ENCODE peak calls at places on chromosomes 13 and 19, in ten cellular contexts. Y, L, O, W, J, T, E, S, G and H are unnamed samples.

GRCh38 chr13:65803706-65804392 is 1426.3 kb downstream of the PCDH9 start:
- DNase-seq in W (no peak), J (no peak), G (no peak), E (no peak), L (no peak), O (no peak), T (no peak), S (no peak), Y (no peak), H (no peak)

GRCh38 chr13:102567857-102568256 is 28.9 kb upstream of the TPP2 start:
- DNase-seq in W (no peak), J (no peak), O (no peak), Y (no peak), L (no peak), G (no peak), T (no peak), E (no peak), S (no peak), H (no peak)

GRCh38 chr19:1929051-1929742 is 11.8 kb upstream of the CSNK1G2 start:
- DNase-seq in J (no peak), G (peak), T (peak), W (peak), O (peak), Y (peak), E (peak), S (peak), L (peak), H (no peak)

GRCh38 chr19:10766049-10766623 is 48.3 kb downstream of the DNM2 start:
- DNase-seq in O (no peak), W (no peak), G (no peak), J (no peak), T (no peak), E (peak), S (no peak), Y (no peak), L (no peak), H (no peak)

GRCh38 chr13:95212962-95213850 is 88.0 kb downstream of the ABCC4 start:
- DNase-seq in O (no peak), G (no peak), S (no peak), Y (no peak), L (no peak), W (no peak), J (no peak), E (no peak), T (no peak), H (no peak)

GRCh38 chr13:84980571-84980970 is 818.6 kb downstream of the SLITRK6 start:
- DNase-seq in T (no peak), G (no peak), O (no peak), S (no peak), E (no peak), J (no peak), W (no peak), L (no peak), Y (no peak), H (no peak)

GRCh38 chr19:925912-926594 is at the start of gene ARID3A:
- DNase-seq in O (no peak), G (no peak), S (no peak), L (peak), J (no peak), W (peak), E (peak), Y (peak), T (peak), H (no peak)

GRCh38 chr19:28239270-28239669 is 973.7 kb downstream of the UQCRFS1 start:
- DNase-seq in J (no peak), E (no peak), Y (no peak), S (no peak), L (no peak), T (no peak), O (no peak), W (no peak), G (no peak), H (no peak)

GRCh38 chr13:38803566-38803965 is 116.7 kb downstream of the FREM2 start:
- DNase-seq in L (no peak), S (no peak), E (no peak), G (no peak), Y (no peak), O (no peak), J (no peak), W (no peak), T (no peak), H (no peak)

GRCh38 chr19:3805859-3806258 is 19.7 kb upstream of the MATK start:
- DNase-seq in E (no peak), W (no peak), J (no peak), O (no peak), T (no peak), L (no peak), Y (peak), S (no peak), G (no peak), H (no peak)

GRCh38 chr13:29767006-29767405 is 83.4 kb downstream of the UBL3 start:
- DNase-seq in T (peak), S (no peak), E (no peak), Y (no peak), W (no peak), L (no peak), J (no peak), G (no peak), O (no peak), H (no peak)

GRCh38 chr13:111021270-111021669 is 93.8 kb upstream of the ARHGEF7 start:
- DNase-seq in G (no peak), L (no peak), Y (no peak), W (no peak), S (no peak), E (no peak), J (no peak), T (no peak), O (no peak), H (no peak)

GRCh38 chr13:41505209-41505835 is 48.0 kb downstream of the RGCC start:
- DNase-seq in Y (no peak), T (peak), G (no peak), L (peak), O (no peak), S (no peak), E (no peak), W (no peak), J (peak), H (no peak)

GRCh38 chr19:40612831-40613668 is 11.9 kb downstream of the LTBP4 start:
- DNase-seq in J (no peak), Y (peak), L (no peak), G (peak), W (no peak), T (no peak), E (no peak), O (no peak), S (peak), H (no peak)

GRCh38 chr13:81051873-81052272 is 710.9 kb upstream of the SPRY2 start:
- DNase-seq in G (no peak), S (no peak), L (no peak), Y (no peak), J (no peak), E (no peak), O (no peak), T (peak), W (no peak), H (peak)

GRCh38 chr19:38452430-38453366 is 19.2 kb downstream of the RYR1 start:
- DNase-seq in Y (peak), G (no peak), L (no peak), W (no peak), O (no peak), E (peak), S (no peak), J (no peak), T (no peak), H (no peak)

GRCh38 chr13:32214073-32214472 is 101.1 kb downstream of the ZAR1L start:
- DNase-seq in J (no peak), E (no peak), O (no peak), Y (no peak), S (no peak), T (peak), G (no peak), L (no peak), W (no peak), H (no peak)

GRCh38 chr13:80177327-80177726 is 163.6 kb downstream of the SPRY2 start:
- DNase-seq in E (no peak), L (peak), T (no peak), W (no peak), O (no peak), G (no peak), Y (no peak), J (no peak), S (no peak), H (no peak)

GRCh38 chr19:35665157-35665556 is 1.2 kb upstream of the UPK1A start:
- DNase-seq in Y (peak), W (no peak), E (no peak), G (no peak), T (no peak), S (no peak), L (no peak), O (no peak), J (no peak), H (no peak)

GRCh38 chr19:13036366-13036976 is 41.2 kb downstream of the NFIX start:
- DNase-seq in L (peak), T (no peak), J (no peak), G (peak), W (peak), S (no peak), O (no peak), Y (peak), E (no peak), H (no peak)

GRCh38 chr19:6161271-6161850 is 25.9 kb downstream of the ACSBG2 start:
- DNase-seq in J (no peak), G (peak), W (no peak), O (no peak), T (no peak), Y (no peak), E (no peak), L (peak), S (no peak), H (no peak)

GRCh38 chr13:74128171-74128767 is 5.9 kb downstream of the KLF12 start:
- DNase-seq in Y (no peak), O (no peak), W (no peak), G (no peak), J (peak), S (no peak), T (no peak), L (no peak), E (no peak), H (no peak)

GRCh38 chr13:45398862-45399261 is 19.3 kb downstream of the SLC25A30 start:
- DNase-seq in S (no peak), T (no peak), L (no peak), G (no peak), Y (no peak), J (no peak), E (no peak), W (no peak), O (no peak), H (no peak)

GRCh38 chr13:42232671-42233070 is 39.3 kb upstream of the AKAP11 start:
- DNase-seq in S (no peak), E (no peak), L (no peak), T (no peak), W (no peak), Y (no peak), O (no peak), G (no peak), J (no peak), H (no peak)

GRCh38 chr13:20465218-20465879 is 60.3 kb downstream of the CRYL1 start:
- DNase-seq in T (peak), G (no peak), O (no peak), J (no peak), L (peak), W (no peak), S (no peak), Y (no peak), E (no peak), H (no peak)

GRCh38 chr13:42996584-42996983 is 4.5 kb upstream of the EPSTI1 start:
- DNase-seq in L (peak), Y (no peak), J (peak), S (no peak), T (peak), E (no peak), W (no peak), O (no peak), G (no peak), H (no peak)

GRCh38 chr19:8305798-8306197 is 2.4 kb downstream of the CD320 start:
- DNase-seq in T (no peak), S (peak), W (peak), G (no peak), Y (peak), O (peak), E (peak), L (no peak), J (no peak), H (no peak)

GRCh38 chr19:11273288-11273687 is 11.0 kb upstream of the DOCK6 start:
- DNase-seq in W (no peak), E (no peak), L (peak), T (no peak), J (no peak), S (no peak), O (no peak), Y (no peak), G (no peak), H (no peak)

GRCh38 chr19:9721861-9722260 is 46.7 kb downstream of the ZNF846 start:
- DNase-seq in Y (no peak), W (no peak), O (no peak), G (no peak), S (no peak), L (peak), T (no peak), E (no peak), J (no peak), H (no peak)

GRCh38 chr13:32595306-32595705 is 9.1 kb downstream of the PDS5B start:
- DNase-seq in G (no peak), J (no peak), O (no peak), Y (no peak), T (no peak), L (no peak), W (no peak), S (no peak), E (no peak), H (no peak)

GRCh38 chr13:95233026-95233635 is 68.1 kb downstream of the ABCC4 start:
- DNase-seq in Y (no peak), S (no peak), J (no peak), O (no peak), T (no peak), G (no peak), W (no peak), E (no peak), L (no peak), H (no peak)

GRCh38 chr19:11018743-11019142 is 57.9 kb downstream of the SMARCA4 start:
- DNase-seq in L (no peak), W (no peak), J (no peak), O (no peak), T (no peak), E (no peak), Y (no peak), G (no peak), S (no peak), H (no peak)

GRCh38 chr13:21741396-21741795 is 70.5 kb downstream of the FGF9 start:
- DNase-seq in G (no peak), O (no peak), Y (no peak), S (no peak), W (no peak), J (no peak), L (no peak), T (no peak), E (no peak), H (no peak)

GRCh38 chr13:56528040-56528760 is 612.5 kb upstream of the PRR20A start:
- DNase-seq in L (no peak), Y (no peak), E (no peak), G (peak), W (no peak), J (no peak), S (no peak), O (no peak), T (no peak), H (no peak)

GRCh38 chr19:16330811-16331690 is 6.4 kb downstream of the KLF2 start:
- DNase-seq in T (no peak), E (no peak), O (no peak), J (no peak), S (peak), L (no peak), Y (no peak), W (no peak), G (peak), H (no peak)

GRCh38 chr19:2591537-2592291 is 110.8 kb downstream of the GNG7 start:
- DNase-seq in W (no peak), S (no peak), Y (no peak), J (no peak), O (no peak), L (no peak), E (no peak), G (no peak), T (no peak), H (no peak)

GRCh38 chr13:20124303-20124702 is 36.5 kb downstream of the GJA3 start:
- DNase-seq in E (no peak), T (no peak), W (no peak), J (no peak), G (no peak), S (no peak), O (no peak), L (no peak), Y (no peak), H (no peak)

GRCh38 chr13:60584976-60585375 is 188.0 kb downstream of the TDRD3 start:
- DNase-seq in G (no peak), Y (no peak), O (peak), L (no peak), S (no peak), T (no peak), W (no peak), J (no peak), E (no peak), H (peak)

GRCh38 chr19:6117534-6117933 is 7.2 kb upstream of the RFX2 start:
- DNase-seq in O (no peak), W (no peak), J (no peak), G (no peak), Y (no peak), L (no peak), E (no peak), S (no peak), T (no peak), H (no peak)

GRCh38 chr13:75996582-75996981 is 360.5 kb downstream of the LMO7 start:
- DNase-seq in T (no peak), L (no peak), W (no peak), S (no peak), E (no peak), G (no peak), Y (no peak), O (no peak), J (no peak), H (no peak)

GRCh38 chr13:112748947-112749346 is 59.1 kb downstream of the ATP11A start:
- DNase-seq in O (peak), Y (no peak), L (no peak), W (no peak), E (no peak), G (no peak), J (no peak), S (no peak), T (no peak), H (peak)
- H3K27ac ChIP-seq in O (peak), Y (no peak), L (no peak), W (no peak), E (no peak), G (no peak), J (no peak), S (no peak), T (no peak), H (peak)

GRCh38 chr13:98890920-98891319 is 86.9 kb downstream of the DOCK9 start:
- DNase-seq in W (no peak), T (no peak), E (no peak), Y (no peak), G (no peak), S (no peak), L (no peak), O (no peak), J (no peak), H (no peak)

GRCh38 chr13:98889419-98890079 is 88.3 kb downstream of the DOCK9 start:
- DNase-seq in G (peak), E (no peak), Y (no peak), W (no peak), T (no peak), J (no peak), L (peak), S (no peak), O (no peak), H (no peak)

GRCh38 chr13:98888222-98888889 is 89.5 kb downstream of the DOCK9 start:
- DNase-seq in L (no peak), Y (no peak), W (no peak), S (no peak), O (no peak), E (no peak), T (no peak), J (no peak), G (no peak), H (no peak)

GRCh38 chr13:98888890-98889279 is 89.0 kb downstream of the DOCK9 start:
- DNase-seq in Y (no peak), O (no peak), T (no peak), L (no peak), W (no peak), S (no peak), E (no peak), J (no peak), G (no peak), H (no peak)

GRCh38 chr13:98890186-98890585 is 87.7 kb downstream of the DOCK9 start:
- DNase-seq in G (no peak), S (no peak), L (peak), O (peak), W (no peak), J (peak), Y (no peak), T (peak), E (no peak), H (peak)
- H3K27ac ChIP-seq in G (no peak), S (no peak), L (peak), O (peak), W (no peak), J (no peak), Y (no peak), T (no peak), E (no peak), H (peak)

GRCh38 chr13:27274631-27275030 is 4.0 kb downstream of the RASL11A start:
- DNase-seq in W (no peak), O (no peak), L (no peak), E (no peak), S (no peak), G (no peak), J (no peak), Y (no peak), T (no peak), H (no peak)

GRCh38 chr13:27271572-27272096 is 1.0 kb downstream of the RASL11A start:
- DNase-seq in Y (no peak), J (no peak), O (no peak), G (no peak), T (no peak), S (peak), W (no peak), E (no peak), L (no peak), H (no peak)

GRCh38 chr13:27276188-27276587 is 5.6 kb downstream of the RASL11A start:
- DNase-seq in T (peak), O (no peak), J (no peak), G (no peak), L (no peak), E (no peak), S (no peak), W (no peak), Y (no peak), H (no peak)

GRCh38 chr13:27270594-27271520 is at the start of gene RASL11A:
- DNase-seq in S (peak), J (peak), O (peak), T (peak), W (peak), Y (peak), E (peak), G (peak), L (peak), H (peak)

DNA sequence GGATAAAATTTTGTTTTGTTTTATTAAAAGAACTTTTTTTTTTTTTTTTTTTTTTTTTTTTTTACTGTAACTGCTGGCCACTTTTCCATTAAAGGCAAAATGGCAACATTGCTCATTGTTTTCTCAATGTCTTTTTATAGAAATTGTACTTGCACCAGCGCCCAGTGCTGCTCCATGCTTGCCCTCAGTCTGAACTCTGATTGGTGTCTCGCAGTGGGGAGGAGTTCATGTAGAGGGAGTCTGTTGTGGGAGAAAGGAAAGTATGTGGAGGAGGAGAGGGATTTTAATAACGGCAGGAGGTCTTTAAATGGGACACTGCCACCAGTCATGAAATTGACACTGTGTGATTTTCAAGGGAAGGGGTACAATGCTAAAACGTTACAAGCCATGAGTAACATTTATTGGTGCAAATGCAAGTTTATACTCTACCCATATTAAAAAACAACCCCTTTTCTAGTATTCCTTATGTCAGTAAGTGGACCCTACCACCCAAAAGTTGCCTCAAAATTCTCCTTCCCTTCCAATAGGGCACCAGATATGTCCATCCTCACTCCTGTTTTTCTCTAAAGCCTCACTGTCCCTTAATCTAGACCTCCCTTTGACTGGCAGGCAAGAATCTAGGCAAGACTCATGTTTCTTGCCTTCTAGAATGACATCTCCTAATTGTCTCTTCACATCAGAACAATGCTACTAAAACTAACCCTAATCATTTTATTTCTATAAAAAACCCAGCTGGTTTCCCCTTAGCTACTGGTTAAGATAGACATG is 3.2 kb downstream of the RASL11A start:
- DNase-seq in J (no peak), L (no peak), T (peak), Y (no peak), G (no peak), O (no peak), E (no peak), S (no peak), W (no peak), H (no peak)
- H3K27ac ChIP-seq in J (no peak), L (no peak), T (no peak), Y (no peak), G (no peak), O (no peak), E (no peak), S (no peak), W (no peak), H (no peak)

DNA sequence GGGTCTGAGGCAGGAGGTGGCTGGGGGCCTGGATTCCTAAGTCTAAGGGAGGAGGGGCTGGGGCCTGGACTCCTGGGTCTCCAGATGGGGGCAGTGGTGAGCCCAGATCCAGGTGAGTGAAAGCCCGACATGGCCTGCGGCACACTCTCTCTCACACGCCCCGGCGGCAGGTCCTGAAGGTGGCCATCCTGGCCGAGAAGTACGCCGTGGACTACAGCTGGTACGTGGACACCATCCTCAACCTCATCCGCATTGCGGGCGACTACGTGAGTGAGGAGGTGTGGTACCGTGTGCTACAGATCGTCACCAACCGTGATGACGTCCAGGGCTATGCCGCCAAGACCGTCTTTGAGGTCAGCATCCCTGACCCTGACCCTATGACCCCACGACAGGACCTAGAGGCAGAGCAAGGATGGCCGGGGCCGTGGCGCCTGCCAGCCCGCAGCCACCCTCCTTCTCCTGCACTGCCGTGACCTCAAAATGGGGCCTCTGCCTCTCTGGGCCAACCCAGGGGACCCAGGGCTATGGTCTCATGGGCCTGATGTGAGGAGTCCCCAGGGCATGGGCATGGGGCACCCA is 13.2 kb downstream of the FUZ start:
- DNase-seq in G (no peak), J (no peak), O (no peak), E (no peak), Y (no peak), T (no peak), L (no peak), W (no peak), S (peak), H (no peak)
- H3K27ac ChIP-seq in G (no peak), J (no peak), O (no peak), E (no peak), Y (no peak), T (no peak), L (no peak), W (no peak), S (no peak), H (no peak)